ENCODE peak calls at places on chromosomes 3 and 15, in eight cellular contexts. X is H4; W is AG08395; O is NCI-H460; A is stimulated activated CD8-positive, alpha-beta memory T cell treated with anti-CD3 and anti-CD28 coated beads, Interleukin-15, amount 100 ng/mL, for 24 hours; I is esophagus squamous epithelium; Q is GM23248; N is HS-5. B is an unnamed sample.

GRCh38 chr3:195802795-195803194 is 8.9 kb downstream of the MUC4 start:
- DNase-seq in I (no peak), W (no peak), O (no peak), A (no peak), Q (no peak), X (no peak), N (no peak), B (no peak)

GRCh38 chr3:74575857-74576256 is 38.6 kb downstream of the CNTN3 start:
- DNase-seq in O (no peak), A (no peak), Q (no peak), I (no peak), W (no peak), X (no peak), N (no peak), B (no peak)

GRCh38 chr3:44915702-44916438 is 41.5 kb downstream of the TGM4 start:
- DNase-seq in N (no peak), A (no peak), Q (peak; percentile 22), I (no peak), O (no peak), W (peak; percentile 27), X (no peak), B (no peak)

GRCh38 chr15:31307270-31308184 is 19.1 kb upstream of the KLF13 start:
- DNase-seq in Q (no peak), X (no peak), W (no peak), I (no peak), O (no peak), A (no peak), N (no peak), B (no peak)

GRCh38 chr3:33940149-33940548 is 141.7 kb downstream of the PDCD6IP start:
- DNase-seq in X (no peak), A (no peak), Q (peak; percentile 31), N (peak; percentile 34), W (no peak), O (no peak), I (no peak), B (no peak)

GRCh38 chr3:13891492-13892073 is 11.7 kb upstream of the WNT7A start:
- DNase-seq in X (no peak), O (no peak), I (no peak), A (no peak), Q (no peak), N (no peak), W (no peak), B (no peak)

GRCh38 chr15:29788433-29789034 is 33.7 kb downstream of the TJP1 start:
- DNase-seq in Q (no peak), I (no peak), W (no peak), A (no peak), X (no peak), O (no peak), N (no peak), B (no peak)

GRCh38 chr15:38050529-38050928 is 116.1 kb downstream of the TMCO5A start:
- DNase-seq in O (no peak), X (no peak), A (no peak), I (no peak), W (peak; percentile 67), N (no peak), Q (peak; percentile 92), B (no peak)

GRCh38 chr3:58404396-58404795 is 29.2 kb downstream of the PDHB start:
- DNase-seq in W (peak; percentile 71), N (peak; percentile 65), I (no peak), Q (peak; percentile 91), X (no peak), O (peak; percentile 8), A (no peak), B (no peak)

GRCh38 chr3:21893250-21893649 is 142.2 kb upstream of the ZNF385D start:
- DNase-seq in X (no peak), N (peak; percentile 15), W (no peak), A (no peak), Q (peak; percentile 50), I (no peak), O (no peak), B (no peak)

GRCh38 chr3:7683431-7683830 is 818.2 kb upstream of the LMCD1 start:
- DNase-seq in Q (no peak), W (no peak), N (no peak), X (no peak), I (no peak), O (no peak), A (no peak), B (no peak)

GRCh38 chr15:64452988-64453688 is 7.2 kb upstream of the ZNF609 start:
- DNase-seq in X (no peak), I (no peak), A (no peak), Q (no peak), O (no peak), W (no peak), N (no peak), B (no peak)

GRCh38 chr15:42137461-42138261 is 18.8 kb downstream of the PLA2G4F start:
- DNase-seq in W (peak; percentile 74), Q (peak; percentile 81), N (peak; percentile 18), A (no peak), O (peak; percentile 33), I (no peak), X (peak; percentile 53), B (no peak)

GRCh38 chr3:86988986-86989385 is 2.0 kb downstream of the VGLL3 start:
- DNase-seq in I (no peak), A (no peak), X (no peak), N (no peak), W (no peak), O (no peak), Q (peak; percentile 44), B (no peak)

GRCh38 chr3:71444028-71444860 is 139.3 kb downstream of the FOXP1 start:
- DNase-seq in O (no peak), Q (peak; percentile 72), W (peak; percentile 65), N (peak; percentile 35), X (peak; percentile 76), A (no peak), I (peak; percentile 38), B (peak; percentile 36)

GRCh38 chr15:80977627-80978036 is 12.0 kb downstream of the MESD start:
- DNase-seq in Q (peak; percentile 88), O (peak; percentile 61), N (no peak), I (no peak), W (peak; percentile 74), X (no peak), A (no peak), B (no peak)

GRCh38 chr3:12998648-12999047 is 74.6 kb downstream of the IQSEC1 start:
- DNase-seq in Q (no peak), A (no peak), W (no peak), O (no peak), X (no peak), I (no peak), N (no peak), B (no peak)

GRCh38 chr15:73844356-73844755 is 29.0 kb upstream of the TBC1D21 start:
- DNase-seq in I (no peak), W (no peak), N (peak; percentile 22), A (no peak), Q (peak; percentile 21), X (no peak), O (no peak), B (no peak)

GRCh38 chr3:30747771-30748281 is 141.4 kb downstream of the TGFBR2 start:
- DNase-seq in W (peak; percentile 29), X (peak; percentile 44), N (no peak), A (no peak), I (no peak), O (no peak), Q (peak; percentile 79), B (no peak)

GRCh38 chr3:127307918-127308317 is 20.1 kb upstream of the PRR20G start:
- DNase-seq in I (no peak), X (no peak), N (no peak), O (no peak), W (no peak), Q (no peak), A (no peak), B (no peak)

GRCh38 chr15:92097473-92098178 is 244.1 kb downstream of the SLCO3A1 start:
- DNase-seq in W (peak; percentile 81), I (no peak), Q (peak; percentile 77), A (no peak), N (no peak), X (peak; percentile 45), O (peak; percentile 45), B (peak; percentile 29)

GRCh38 chr15:69652906-69653305 is 200.3 kb downstream of the RPLP1 start:
- DNase-seq in N (no peak), W (no peak), Q (no peak), O (peak; percentile 3), I (no peak), A (no peak), X (no peak), B (no peak)

GRCh38 chr3:150371741-150372254 is 36.3 kb upstream of the TSC22D2 start:
- DNase-seq in O (peak; percentile 91), W (peak; percentile 87), Q (peak; percentile 98), X (peak; percentile 98), I (no peak), A (no peak), N (peak; percentile 100), B (no peak)

GRCh38 chr3:81218023-81218422 is 543.4 kb downstream of the GBE1 start:
- DNase-seq in X (peak; percentile 2), N (peak; percentile 16), Q (peak; percentile 53), O (no peak), A (no peak), W (no peak), I (no peak), B (no peak)

GRCh38 chr3:53513556-53514190 is 19.3 kb downstream of the CACNA1D start:
- DNase-seq in Q (no peak), A (no peak), I (no peak), W (no peak), O (no peak), X (peak; percentile 10), N (no peak), B (no peak)

GRCh38 chr3:136860541-136860940 is 1.5 kb upstream of the NCK1 start:
- DNase-seq in X (no peak), N (no peak), Q (peak; percentile 3), A (no peak), I (no peak), O (no peak), W (no peak), B (no peak)

GRCh38 chr3:195441476-195441970 is 1.3 kb downstream of the ACAP2 start:
- DNase-seq in Q (peak; percentile 49), O (no peak), N (no peak), X (no peak), W (peak; percentile 43), A (no peak), I (no peak), B (no peak)

GRCh38 chr15:45795487-45796069 is 160.7 kb downstream of the SQOR start:
- DNase-seq in O (peak; percentile 55), I (no peak), N (no peak), X (peak; percentile 51), W (peak; percentile 53), A (no peak), Q (peak; percentile 38), B (no peak)

GRCh38 chr3:139468407-139468806 is 7.9 kb downstream of the RBP2 start:
- DNase-seq in A (no peak), O (no peak), I (no peak), Q (no peak), X (no peak), W (no peak), N (no peak), B (no peak)

GRCh38 chr15:101017041-101017754 is 98.0 kb downstream of the LRRK1 start:
- DNase-seq in W (no peak), A (no peak), I (no peak), X (no peak), O (no peak), Q (no peak), N (no peak), B (no peak)

GRCh38 chr3:17775073-17775472 is 32.6 kb upstream of the TBC1D5 start:
- DNase-seq in O (no peak), N (no peak), A (no peak), X (no peak), Q (no peak), W (no peak), I (no peak), B (no peak)

GRCh38 chr3:57805674-57806073 is 49.6 kb downstream of the SLMAP start:
- DNase-seq in W (peak; percentile 73), Q (peak; percentile 88), N (peak; percentile 81), X (peak; percentile 20), A (no peak), I (no peak), O (peak; percentile 81), B (no peak)

B was measured in GM18507.